ENCODE peak calls at places on chromosomes 4 and X, in nine cellular contexts. T is stromal cell of bone marrow; U is activated CD8-positive, alpha-beta memory T cell treated with anti-CD3 and anti-CD28 coated beads, Interleukin-2, amount 50 U/mL, for 4 hours; S is HCT116; B is progenitor cell of endocrine pancreas; N is NCI-H774; P is ovary; K is activated naive CD4-positive, alpha-beta T cell treated with Interleukin-2 at 50 U/mL for 16 hours; H is kidney glomerular epithelial cell. W is an unnamed sample.

GRCh38 chr4:25131925-25132324 is 28.3 kb downstream of the SEPSECS start:
- DNase-seq in N (no peak), S (no peak), T (no peak), U (no peak), B (no peak), P (no peak), K (no peak), H (no peak), W (no peak)

GRCh38 chrX:9644335-9644734 is 121.3 kb downstream of the GPR143 start:
- DNase-seq in H (no peak), U (peak; percentile 38), P (peak; percentile 29), N (no peak), S (no peak), T (no peak), K (peak; percentile 3), B (no peak), W (no peak)

GRCh38 chrX:47854474-47854873 is 17.8 kb downstream of the ZNF81 start:
- DNase-seq in N (no peak), P (peak; percentile 31), B (no peak), T (no peak), H (no peak), K (peak; percentile 6), U (peak; percentile 21), S (no peak), W (peak; percentile 10)

GRCh38 chr4:86223472-86223871 is 136.4 kb downstream of the MAPK10 start:
- DNase-seq in H (peak; percentile 24), T (peak; percentile 31), B (no peak), P (no peak), S (peak; percentile 66), N (no peak), K (no peak), U (no peak), W (peak; percentile 21)

GRCh38 chr4:41957634-41958033 is 22.4 kb downstream of the TMEM33 start:
- DNase-seq in K (no peak), T (no peak), B (no peak), U (no peak), N (peak; percentile 18), H (no peak), S (peak; percentile 24), P (no peak), W (no peak)

GRCh38 chr4:124943145-124943889 is 230.8 kb upstream of the ANKRD50 start:
- DNase-seq in N (no peak), S (peak; percentile 24), T (no peak), B (no peak), P (no peak), H (no peak), K (no peak), U (no peak), W (no peak)

GRCh38 chrX:9153299-9153698 is 119.4 kb upstream of the FAM9B start:
- DNase-seq in P (no peak), B (no peak), S (no peak), K (no peak), U (no peak), H (peak; percentile 9), T (peak; percentile 28), N (no peak), W (no peak)

GRCh38 chrX:23871905-23872546 is 35.7 kb downstream of the APOO start:
- DNase-seq in H (no peak), P (no peak), U (no peak), S (no peak), N (no peak), T (no peak), K (no peak), B (no peak), W (no peak)

GRCh38 chr4:8665406-8666360 is 73.1 kb downstream of the CPZ start:
- DNase-seq in S (no peak), H (peak; percentile 53), B (no peak), T (no peak), K (no peak), U (no peak), P (no peak), N (no peak), W (no peak)

GRCh38 chrX:122512561-122513072 is 671.5 kb upstream of the GRIA3 start:
- DNase-seq in K (no peak), B (no peak), N (no peak), U (no peak), H (no peak), P (no peak), T (no peak), S (no peak), W (no peak)

GRCh38 chr4:184281231-184282139 is 63.8 kb upstream of the ENPP6 start:
- DNase-seq in S (no peak), N (no peak), H (no peak), B (no peak), U (no peak), T (no peak), P (no peak), K (peak; percentile 42), W (no peak)

GRCh38 chrX:153511784-153512500 is 5.5 kb upstream of the ATP2B3 start:
- DNase-seq in P (no peak), U (no peak), B (no peak), H (no peak), T (no peak), N (no peak), K (no peak), S (no peak), W (peak; percentile 73)

GRCh38 chrX:110992611-110993010 is 103.4 kb upstream of the PAK3 start:
- DNase-seq in T (peak; percentile 4), H (peak; percentile 4), K (peak; percentile 20), S (no peak), N (peak; percentile 21), P (no peak), U (no peak), B (peak; percentile 12), W (no peak)

GRCh38 chrX:17710836-17711235 is 26.5 kb upstream of the SCML1 start:
- DNase-seq in P (no peak), T (no peak), B (no peak), K (no peak), N (no peak), U (no peak), S (no peak), H (no peak), W (no peak)

GRCh38 chr4:26029512-26030131 is 115.6 kb downstream of the SMIM20 start:
- DNase-seq in S (no peak), U (no peak), B (no peak), P (no peak), H (no peak), K (no peak), T (no peak), N (no peak), W (no peak)

GRCh38 chrX:72100051-72100755 is 31.5 kb downstream of the RTL5 start:
- DNase-seq in S (no peak), K (peak; percentile 13), T (no peak), B (no peak), U (no peak), N (peak; percentile 9), P (no peak), H (no peak), W (no peak)

GRCh38 chrX:40058719-40059118 is 39.0 kb downstream of the BCOR start:
- DNase-seq in S (no peak), P (no peak), T (no peak), K (no peak), B (peak; percentile 25), U (no peak), H (no peak), N (peak; percentile 88), W (no peak)

GRCh38 chr4:109912706-109913621 is at the start of gene EGF:
- DNase-seq in H (peak; percentile 46), U (no peak), S (no peak), K (no peak), T (peak; percentile 43), B (no peak), N (no peak), P (no peak), W (peak; percentile 18)

GRCh38 chr4:128287159-128287870 is at the start of gene PGRMC2:
- DNase-seq in T (no peak), K (no peak), S (no peak), B (peak; percentile 25), N (no peak), P (no peak), H (no peak), U (peak; percentile 28), W (peak; percentile 51)

GRCh38 chr4:168028568-168028967 is 63.8 kb upstream of the ANXA10 start:
- DNase-seq in U (no peak), H (no peak), T (no peak), K (no peak), B (no peak), P (no peak), S (peak; percentile 28), N (no peak), W (no peak)

GRCh38 chr4:81605278-81605677 is 133.6 kb upstream of the RASGEF1B start:
- DNase-seq in S (no peak), P (no peak), N (no peak), U (no peak), B (no peak), H (no peak), K (no peak), T (no peak), W (no peak)

GRCh38 chr4:15348236-15348635 is 79.6 kb upstream of the C1QTNF7 start:
- DNase-seq in T (no peak), P (no peak), S (no peak), U (no peak), K (no peak), N (no peak), H (no peak), B (no peak), W (no peak)

GRCh38 chr4:223913-224497 is 81.3 kb downstream of the ZNF732 start:
- DNase-seq in B (no peak), S (no peak), U (no peak), H (no peak), T (no peak), K (no peak), P (no peak), N (no peak), W (no peak)

GRCh38 chr4:2096073-2096609 is 37.0 kb downstream of the NAT8L start:
- DNase-seq in S (peak; percentile 21), P (no peak), T (no peak), K (no peak), H (peak; percentile 53), U (no peak), N (no peak), B (no peak), W (no peak)

GRCh38 chr4:55547918-55548317 is 1.2 kb upstream of the CLOCK start:
- DNase-seq in H (no peak), T (no peak), S (no peak), B (no peak), K (no peak), U (no peak), P (no peak), N (no peak), W (no peak)

GRCh38 chrX:38060331-38060878 is 54.1 kb downstream of the SYTL5 start:
- DNase-seq in K (no peak), B (no peak), H (peak; percentile 11), N (no peak), P (no peak), S (no peak), T (no peak), U (no peak), W (no peak)

GRCh38 chrX:152637649-152638442 is at the start of gene GABRQ:
- DNase-seq in B (peak; percentile 40), K (no peak), N (peak; percentile 85), P (no peak), U (no peak), H (no peak), S (peak; percentile 54), T (no peak), W (peak; percentile 74)

GRCh38 chr4:147160908-147161513 is 215.3 kb upstream of the TTC29 start:
- DNase-seq in P (no peak), H (peak; percentile 73), B (no peak), N (no peak), U (no peak), S (peak; percentile 36), T (peak; percentile 44), K (no peak), W (no peak)

GRCh38 chrX:133921764-133922389 is 63.5 kb downstream of the GPC3 start:
- DNase-seq in S (peak; percentile 50), N (peak; percentile 61), T (no peak), K (peak; percentile 2), P (no peak), U (peak; percentile 28), B (peak; percentile 24), H (no peak), W (peak; percentile 9)

GRCh38 chrX:136850441-136851175 is 29.9 kb downstream of the RBMX start:
- DNase-seq in T (no peak), H (no peak), U (no peak), P (no peak), N (no peak), S (no peak), K (no peak), B (no peak), W (no peak)

GRCh38 chrX:42739771-42740170 is 38.2 kb downstream of the PPP1R2C start:
- DNase-seq in H (no peak), K (no peak), T (no peak), P (no peak), U (no peak), S (no peak), N (no peak), B (no peak), W (no peak)